ENCODE peak calls at places on chromosome 16, in four cellular contexts. U, P, W and A are unnamed samples.

GRCh38 chr16:81532491-81533174 is 88.0 kb downstream of the CMIP start:
- DNase-seq in P (no peak), W (no peak), U (no peak), A (no peak)

GRCh38 chr16:64453643-64454042 is 668.2 kb downstream of the CDH11 start:
- DNase-seq in U (no peak), W (no peak), P (no peak), A (no peak)

GRCh38 chr16:27618611-27619380 is 68.9 kb downstream of the KATNIP start:
- DNase-seq in W (no peak), P (no peak), U (no peak), A (no peak)

GRCh38 chr16:58499092-58499511 is 841 bp upstream of the NDRG4 start:
- DNase-seq in W (no peak), P (peak), U (no peak), A (no peak)

GRCh38 chr16:82867425-82867824 is 240.7 kb downstream of the CDH13 start:
- DNase-seq in P (no peak), U (no peak), W (no peak), A (no peak)

GRCh38 chr16:2706085-2706484 is 13.9 kb downstream of the PRSS27 start:
- DNase-seq in U (no peak), P (no peak), W (no peak), A (no peak)

GRCh38 chr16:85607796-85608514 is 5.2 kb upstream of the GSE1 start:
- DNase-seq in W (no peak), P (peak), U (no peak), A (no peak)

GRCh38 chr16:53018834-53019416 is 33.8 kb downstream of the CHD9NB start:
- DNase-seq in P (no peak), W (no peak), U (no peak), A (no peak)

GRCh38 chr16:22670044-22670536 is 143.9 kb upstream of the HS3ST2 start:
- DNase-seq in P (no peak), W (no peak), U (no peak), A (no peak)

GRCh38 chr16:71878911-71879310 is 5.1 kb downstream of the ZNF821 start:
- DNase-seq in W (no peak), U (no peak), P (no peak), A (no peak)

GRCh38 chr16:19874816-19875546 is 9.7 kb downstream of the GPRC5B start:
- DNase-seq in U (no peak), W (no peak), P (no peak), A (no peak)

GRCh38 chr16:88451586-88452484 is 1.2 kb upstream of the ZFPM1 start:
- DNase-seq in U (no peak), P (no peak), W (no peak), A (no peak)

GRCh38 chr16:78005881-78006280 is 16.5 kb upstream of the CLEC3A start:
- DNase-seq in W (no peak), U (no peak), P (peak), A (no peak)

GRCh38 chr16:25550647-25551046 is 141.1 kb upstream of the HS3ST4 start:
- DNase-seq in W (no peak), U (no peak), P (no peak), A (no peak)

GRCh38 chr16:53898993-53899392 is 195.0 kb downstream of the FTO start:
- DNase-seq in P (no peak), U (no peak), W (no peak), A (no peak)

GRCh38 chr16:30186782-30187555 is 3.6 kb downstream of the CORO1A start:
- DNase-seq in P (peak), U (peak), W (peak), A (peak)

GRCh38 chr16:3099732-3100499 is 822 bp upstream of the ZSCAN10 start:
- DNase-seq in U (peak), P (peak), W (peak), A (peak)

GRCh38 chr16:21628772-21629171 is 23.6 kb downstream of the IGSF6 start:
- DNase-seq in W (no peak), U (no peak), P (no peak), A (no peak)